ENCODE peak calls at places on chromosomes 3 and 15, in seven cellular contexts. One of them, this sample, is unnamed.

GRCh38 chr3:114104414-114104813 is 47.9 kb downstream of the QTRT2 start:
- DNase-seq in GM23248: peak; percentile 11
- DNase-seq in H7: no peak
- DNase-seq in CD8-positive, alpha-beta T cell: no peak
- DNase-seq in retinal pigment epithelial cell: no peak
- DNase-seq in fibroblast of mammary gland: no peak
- DNase-seq in epithelial cell of proximal tubule: no peak
- DNase-seq in this sample: no peak

GRCh38 chr3:167125612-167126407 is 254.3 kb downstream of the ZBBX start:
- DNase-seq in retinal pigment epithelial cell: no peak
- DNase-seq in GM23248: no peak
- DNase-seq in CD8-positive, alpha-beta T cell: no peak
- DNase-seq in epithelial cell of proximal tubule: no peak
- DNase-seq in fibroblast of mammary gland: no peak
- DNase-seq in H7: no peak
- DNase-seq in this sample: no peak

GRCh38 chr3:47792699-47793098 is 10.2 kb upstream of the DHX30 start:
- DNase-seq in retinal pigment epithelial cell: no peak
- DNase-seq in GM23248: no peak
- DNase-seq in epithelial cell of proximal tubule: no peak
- DNase-seq in H7: no peak
- DNase-seq in CD8-positive, alpha-beta T cell: no peak
- DNase-seq in fibroblast of mammary gland: no peak
- DNase-seq in this sample: no peak

GRCh38 chr3:5634411-5634810 is 446.9 kb downstream of the EDEM1 start:
- DNase-seq in fibroblast of mammary gland: no peak
- DNase-seq in CD8-positive, alpha-beta T cell: no peak
- DNase-seq in H7: no peak
- DNase-seq in GM23248: no peak
- DNase-seq in epithelial cell of proximal tubule: no peak
- DNase-seq in retinal pigment epithelial cell: no peak
- DNase-seq in this sample: no peak

GRCh38 chr3:33385423-33385822 is 54.8 kb downstream of the UBP1 start:
- DNase-seq in epithelial cell of proximal tubule: no peak
- DNase-seq in retinal pigment epithelial cell: no peak
- DNase-seq in CD8-positive, alpha-beta T cell: no peak
- DNase-seq in GM23248: no peak
- DNase-seq in fibroblast of mammary gland: no peak
- DNase-seq in H7: no peak
- DNase-seq in this sample: peak; percentile 68

GRCh38 chr3:139005356-139005993 is 593 bp downstream of the PRR23A start:
- DNase-seq in CD8-positive, alpha-beta T cell: no peak
- DNase-seq in H7: no peak
- DNase-seq in GM23248: no peak
- DNase-seq in epithelial cell of proximal tubule: no peak
- DNase-seq in fibroblast of mammary gland: no peak
- DNase-seq in retinal pigment epithelial cell: no peak
- DNase-seq in this sample: no peak

GRCh38 chr15:73426458-73426994 is 16.4 kb upstream of the REC114 start:
- DNase-seq in epithelial cell of proximal tubule: no peak
- DNase-seq in CD8-positive, alpha-beta T cell: no peak
- DNase-seq in retinal pigment epithelial cell: no peak
- DNase-seq in fibroblast of mammary gland: no peak
- DNase-seq in GM23248: no peak
- DNase-seq in H7: no peak
- DNase-seq in this sample: no peak

GRCh38 chr3:49013113-49013737 is 5.2 kb downstream of the DALRD3 start:
- DNase-seq in H7: no peak
- DNase-seq in fibroblast of mammary gland: no peak
- DNase-seq in epithelial cell of proximal tubule: no peak
- DNase-seq in GM23248: no peak
- DNase-seq in retinal pigment epithelial cell: no peak
- DNase-seq in CD8-positive, alpha-beta T cell: no peak
- DNase-seq in this sample: no peak

GRCh38 chr3:101935081-101935480 is 85.8 kb downstream of the NFKBIZ start:
- DNase-seq in H7: no peak
- DNase-seq in epithelial cell of proximal tubule: no peak
- DNase-seq in retinal pigment epithelial cell: no peak
- DNase-seq in fibroblast of mammary gland: no peak
- DNase-seq in GM23248: no peak
- DNase-seq in CD8-positive, alpha-beta T cell: no peak
- DNase-seq in this sample: no peak

GRCh38 chr3:4509983-4510755 is 17.0 kb downstream of the ITPR1 start:
- DNase-seq in GM23248: no peak
- DNase-seq in epithelial cell of proximal tubule: no peak
- DNase-seq in CD8-positive, alpha-beta T cell: no peak
- DNase-seq in retinal pigment epithelial cell: no peak
- DNase-seq in H7: no peak
- DNase-seq in fibroblast of mammary gland: no peak
- DNase-seq in this sample: no peak

GRCh38 chr3:38828681-38829080 is 12.7 kb upstream of the SCN10A start:
- DNase-seq in CD8-positive, alpha-beta T cell: no peak
- DNase-seq in GM23248: peak; percentile 28
- DNase-seq in epithelial cell of proximal tubule: no peak
- DNase-seq in fibroblast of mammary gland: no peak
- DNase-seq in H7: no peak
- DNase-seq in retinal pigment epithelial cell: no peak
- DNase-seq in this sample: no peak

GRCh38 chr3:132730891-132731580 is 8.8 kb upstream of the NPHP3 start:
- DNase-seq in GM23248: peak; percentile 72
- DNase-seq in CD8-positive, alpha-beta T cell: no peak
- DNase-seq in fibroblast of mammary gland: peak; percentile 63
- DNase-seq in H7: peak; percentile 35
- DNase-seq in epithelial cell of proximal tubule: no peak
- DNase-seq in retinal pigment epithelial cell: no peak
- DNase-seq in this sample: peak; percentile 21

GRCh38 chr15:92332125-92332899 is 61.4 kb upstream of the ST8SIA2 start:
- DNase-seq in fibroblast of mammary gland: no peak
- DNase-seq in GM23248: no peak
- DNase-seq in retinal pigment epithelial cell: no peak
- DNase-seq in CD8-positive, alpha-beta T cell: no peak
- DNase-seq in H7: no peak
- DNase-seq in epithelial cell of proximal tubule: no peak
- DNase-seq in this sample: no peak

GRCh38 chr15:78637776-78638435 is 3.1 kb downstream of the CHRNB4 start:
- DNase-seq in CD8-positive, alpha-beta T cell: no peak
- DNase-seq in epithelial cell of proximal tubule: no peak
- DNase-seq in retinal pigment epithelial cell: no peak
- DNase-seq in H7: no peak
- DNase-seq in GM23248: no peak
- DNase-seq in fibroblast of mammary gland: no peak
- DNase-seq in this sample: no peak

GRCh38 chr3:122493296-122493695 is 21.4 kb downstream of the KPNA1 start:
- DNase-seq in fibroblast of mammary gland: peak; percentile 59
- DNase-seq in epithelial cell of proximal tubule: no peak
- DNase-seq in H7: no peak
- DNase-seq in CD8-positive, alpha-beta T cell: no peak
- DNase-seq in retinal pigment epithelial cell: no peak
- DNase-seq in GM23248: peak; percentile 50
- DNase-seq in this sample: no peak

GRCh38 chr3:11716576-11717250 is 73.0 kb upstream of the VGLL4 start:
- DNase-seq in GM23248: peak; percentile 67
- DNase-seq in fibroblast of mammary gland: no peak
- DNase-seq in epithelial cell of proximal tubule: no peak
- DNase-seq in H7: no peak
- DNase-seq in CD8-positive, alpha-beta T cell: no peak
- DNase-seq in retinal pigment epithelial cell: no peak
- DNase-seq in this sample: no peak

GRCh38 chr15:27993996-27994775 is 104.9 kb downstream of the OCA2 start:
- DNase-seq in retinal pigment epithelial cell: no peak
- DNase-seq in CD8-positive, alpha-beta T cell: no peak
- DNase-seq in epithelial cell of proximal tubule: no peak
- DNase-seq in H7: no peak
- DNase-seq in GM23248: no peak
- DNase-seq in fibroblast of mammary gland: no peak
- DNase-seq in this sample: no peak

GRCh38 chr3:127639173-127640030 is 10.4 kb downstream of the PODXL2 start:
- DNase-seq in epithelial cell of proximal tubule: peak; percentile 33
- DNase-seq in H7: no peak
- DNase-seq in fibroblast of mammary gland: peak; percentile 3
- DNase-seq in retinal pigment epithelial cell: no peak
- DNase-seq in GM23248: peak; percentile 70
- DNase-seq in CD8-positive, alpha-beta T cell: no peak
- DNase-seq in this sample: no peak

GRCh38 chr15:78859971-78860733 is 12.5 kb upstream of the MORF4L1 start:
- DNase-seq in epithelial cell of proximal tubule: no peak
- DNase-seq in GM23248: peak; percentile 90
- DNase-seq in H7: peak; percentile 81
- DNase-seq in fibroblast of mammary gland: peak; percentile 82
- DNase-seq in CD8-positive, alpha-beta T cell: peak; percentile 77
- DNase-seq in retinal pigment epithelial cell: peak; percentile 87
- DNase-seq in this sample: peak; percentile 72

GRCh38 chr3:138625707-138626365 is 17.3 kb downstream of the FAIM start:
- DNase-seq in retinal pigment epithelial cell: peak; percentile 7
- DNase-seq in epithelial cell of proximal tubule: no peak
- DNase-seq in fibroblast of mammary gland: peak; percentile 58
- DNase-seq in H7: no peak
- DNase-seq in CD8-positive, alpha-beta T cell: no peak
- DNase-seq in GM23248: peak; percentile 40
- DNase-seq in this sample: no peak

GRCh38 chr15:52790166-52790708 is at the start of gene ONECUT1:
- DNase-seq in GM23248: peak; percentile 65
- DNase-seq in epithelial cell of proximal tubule: no peak
- DNase-seq in retinal pigment epithelial cell: no peak
- DNase-seq in H7: peak; percentile 96
- DNase-seq in CD8-positive, alpha-beta T cell: no peak
- DNase-seq in fibroblast of mammary gland: peak; percentile 8
- DNase-seq in this sample: peak; percentile 19

GRCh38 chr3:69542265-69543079 is 156.6 kb upstream of the FRMD4B start:
- DNase-seq in epithelial cell of proximal tubule: no peak
- DNase-seq in retinal pigment epithelial cell: no peak
- DNase-seq in CD8-positive, alpha-beta T cell: no peak
- DNase-seq in H7: peak; percentile 91
- DNase-seq in fibroblast of mammary gland: no peak
- DNase-seq in GM23248: peak; percentile 4
- DNase-seq in this sample: no peak

GRCh38 chr3:69541823-69542264 is 156.0 kb upstream of the FRMD4B start:
- DNase-seq in fibroblast of mammary gland: no peak
- DNase-seq in retinal pigment epithelial cell: no peak
- DNase-seq in CD8-positive, alpha-beta T cell: no peak
- DNase-seq in GM23248: peak; percentile 2
- DNase-seq in epithelial cell of proximal tubule: no peak
- DNase-seq in H7: peak; percentile 73
- DNase-seq in this sample: no peak

GRCh38 chr3:69536306-69537020 is 150.6 kb upstream of the FRMD4B start:
- DNase-seq in epithelial cell of proximal tubule: no peak
- DNase-seq in fibroblast of mammary gland: no peak
- DNase-seq in retinal pigment epithelial cell: no peak
- DNase-seq in CD8-positive, alpha-beta T cell: no peak
- DNase-seq in GM23248: no peak
- DNase-seq in H7: peak; percentile 62
- DNase-seq in this sample: no peak

GRCh38 chr3:69543080-69543429 is 157.2 kb upstream of the FRMD4B start:
- DNase-seq in CD8-positive, alpha-beta T cell: no peak
- DNase-seq in epithelial cell of proximal tubule: no peak
- DNase-seq in fibroblast of mammary gland: no peak
- DNase-seq in retinal pigment epithelial cell: no peak
- DNase-seq in H7: no peak
- DNase-seq in GM23248: no peak
- DNase-seq in this sample: no peak

DNA sequence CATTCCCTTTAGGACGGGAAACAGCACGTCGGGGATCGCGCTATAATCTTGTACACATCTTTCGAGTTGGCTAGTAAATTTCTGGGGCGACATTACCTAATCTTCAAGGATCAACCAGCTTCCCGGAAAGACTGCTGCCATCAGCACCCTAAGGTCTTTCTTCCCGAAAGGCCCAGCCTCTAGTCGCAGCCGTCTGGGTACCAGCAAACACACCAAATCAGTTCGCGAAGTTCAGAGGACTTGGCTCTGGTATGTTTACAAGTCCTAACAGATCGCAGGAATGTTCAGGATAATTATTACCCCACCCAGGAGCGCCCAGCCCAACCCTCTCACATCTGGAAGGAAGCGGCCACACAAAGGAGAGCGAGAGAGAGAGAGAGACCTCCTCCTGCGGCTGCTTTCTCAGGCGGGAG is 155.2 kb upstream of the FRMD4B start:
- DNase-seq in GM23248: no peak
- DNase-seq in H7: peak; percentile 51
- DNase-seq in fibroblast of mammary gland: peak; percentile 12
- DNase-seq in epithelial cell of proximal tubule: peak; percentile 13
- DNase-seq in CD8-positive, alpha-beta T cell: no peak
- DNase-seq in retinal pigment epithelial cell: no peak
- DNase-seq in this sample: no peak
- H3K4me3 ChIP-seq in GM23248: no peak overlapping the region
- H3K4me3 ChIP-seq in H7: peak overlapping the region; percentile 63
- H3K4me3 ChIP-seq in fibroblast of mammary gland: peak overlapping the region; percentile 41
- H3K4me3 ChIP-seq in epithelial cell of proximal tubule: peak overlapping the region; percentile 46
- H3K4me3 ChIP-seq in CD8-positive, alpha-beta T cell: no peak overlapping the region
- H3K4me3 ChIP-seq in retinal pigment epithelial cell: no peak overlapping the region
- H3K4me3 ChIP-seq in this sample: no peak overlapping the region

GRCh38 chr3:108287146-108287545 is 9.2 kb upstream of the HHLA2 start:
- DNase-seq in CD8-positive, alpha-beta T cell: no peak
- DNase-seq in H7: no peak
- DNase-seq in fibroblast of mammary gland: peak; percentile 12
- DNase-seq in retinal pigment epithelial cell: no peak
- DNase-seq in epithelial cell of proximal tubule: no peak
- DNase-seq in GM23248: no peak
- DNase-seq in this sample: no peak
- H3K4me3 ChIP-seq in CD8-positive, alpha-beta T cell: no peak overlapping the region
- H3K4me3 ChIP-seq in H7: no peak overlapping the region
- H3K4me3 ChIP-seq in fibroblast of mammary gland: no peak overlapping the region
- H3K4me3 ChIP-seq in retinal pigment epithelial cell: no peak overlapping the region
- H3K4me3 ChIP-seq in epithelial cell of proximal tubule: no peak overlapping the region
- H3K4me3 ChIP-seq in GM23248: no peak overlapping the region
- H3K4me3 ChIP-seq in this sample: no peak overlapping the region

GRCh38 chr3:158961911-158962310 is 160.1 kb downstream of the MFSD1 start:
- DNase-seq in retinal pigment epithelial cell: no peak
- DNase-seq in epithelial cell of proximal tubule: no peak
- DNase-seq in GM23248: peak; percentile 2
- DNase-seq in fibroblast of mammary gland: peak; percentile 19
- DNase-seq in CD8-positive, alpha-beta T cell: no peak
- DNase-seq in H7: no peak
- DNase-seq in this sample: no peak

GRCh38 chr3:158958873-158959272 is 157.0 kb downstream of the MFSD1 start:
- DNase-seq in CD8-positive, alpha-beta T cell: no peak
- DNase-seq in GM23248: no peak
- DNase-seq in fibroblast of mammary gland: no peak
- DNase-seq in retinal pigment epithelial cell: no peak
- DNase-seq in H7: no peak
- DNase-seq in epithelial cell of proximal tubule: no peak
- DNase-seq in this sample: no peak

GRCh38 chr3:158961497-158961896 is 159.6 kb downstream of the MFSD1 start:
- DNase-seq in CD8-positive, alpha-beta T cell: no peak
- DNase-seq in retinal pigment epithelial cell: no peak
- DNase-seq in epithelial cell of proximal tubule: no peak
- DNase-seq in H7: peak; percentile 11
- DNase-seq in fibroblast of mammary gland: no peak
- DNase-seq in GM23248: no peak
- DNase-seq in this sample: no peak
- H3K4me3 ChIP-seq in CD8-positive, alpha-beta T cell: no peak overlapping the region
- H3K4me3 ChIP-seq in retinal pigment epithelial cell: no peak overlapping the region
- H3K4me3 ChIP-seq in epithelial cell of proximal tubule: no peak overlapping the region
- H3K4me3 ChIP-seq in H7: no peak overlapping the region
- H3K4me3 ChIP-seq in fibroblast of mammary gland: no peak overlapping the region
- H3K4me3 ChIP-seq in GM23248: no peak overlapping the region
- H3K4me3 ChIP-seq in this sample: no peak overlapping the region

DNA sequence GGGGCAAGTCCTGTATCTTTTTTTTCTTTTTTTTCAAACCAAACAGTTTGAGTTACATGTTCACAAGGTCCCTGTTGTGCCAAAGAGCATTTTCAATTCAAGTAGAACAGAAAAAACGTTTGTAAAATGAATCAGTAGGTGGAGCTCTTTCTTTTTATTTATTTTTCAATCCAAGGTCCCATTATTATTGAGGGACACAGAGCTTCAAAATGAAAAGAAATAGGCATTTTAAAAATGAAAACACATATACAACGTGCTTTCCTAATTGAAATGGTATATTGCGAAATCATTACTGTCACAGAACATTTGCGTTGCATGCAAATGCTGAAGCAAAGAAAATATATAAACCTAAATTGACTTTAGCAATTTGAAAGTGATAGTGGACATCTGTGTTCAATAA is 711.0 kb downstream of the MECOM start:
- DNase-seq in fibroblast of mammary gland: peak; percentile 51
- DNase-seq in retinal pigment epithelial cell: no peak
- DNase-seq in H7: no peak
- DNase-seq in CD8-positive, alpha-beta T cell: no peak
- DNase-seq in epithelial cell of proximal tubule: peak; percentile 37
- DNase-seq in GM23248: peak; percentile 43
- DNase-seq in this sample: no peak
- H3K4me3 ChIP-seq in fibroblast of mammary gland: no peak overlapping the region
- H3K4me3 ChIP-seq in retinal pigment epithelial cell: no peak overlapping the region
- H3K4me3 ChIP-seq in H7: no peak overlapping the region
- H3K4me3 ChIP-seq in CD8-positive, alpha-beta T cell: no peak overlapping the region
- H3K4me3 ChIP-seq in epithelial cell of proximal tubule: no peak overlapping the region
- H3K4me3 ChIP-seq in GM23248: no peak overlapping the region
- H3K4me3 ChIP-seq in this sample: no peak overlapping the region

This sample was measured in Jurkat, Clone E6-1.